ENCODE peak calls at places on chromosomes 12 and 14, in nine cellular contexts. F is left ventricle myocardium superior; X is NCI-H2029; L is T-helper 2 cell; O is stimulated activated CD8-positive, alpha-beta memory T cell treated with anti-CD3 and anti-CD28 coated beads, Interleukin-7, amount 100 ng/mL, for 48 hours; E is NCI-H2171; Y is activated naive CD4-positive, alpha-beta T cell treated with anti-CD3 and anti-CD28 coated beads, Interleukin-2, amount 50 U/mL, for 16 hours; W is amniotic stem cell; D is GM23248. N is an unnamed sample.
A peak's percentile ranks its signal among the peaks of the same experiment; 100 is the strongest.

GRCh38 chr14:105324080-105324778 is 9.7 kb downstream of the PACS2 start:
- DNase-seq in F (peak; percentile 82), X (no peak), L (no peak), O (no peak), E (no peak), Y (no peak), W (no peak), D (no peak), N (no peak)

GRCh38 chr12:70408004-70408790 is 42.1 kb downstream of the KCNMB4 start:
- DNase-seq in F (no peak), X (no peak), L (no peak), O (no peak), E (no peak), Y (no peak), W (no peak), D (no peak), N (no peak)

GRCh38 chr12:120183211-120183631 is 11.3 kb downstream of the GCN1 start:
- DNase-seq in F (no peak), X (no peak), L (no peak), O (no peak), E (no peak), Y (no peak), W (no peak), D (peak; percentile 40), N (no peak)

GRCh38 chr14:31880935-31881334 is 196.2 kb upstream of the ARHGAP5 start:
- DNase-seq in F (no peak), X (no peak), L (no peak), O (no peak), E (no peak), Y (no peak), W (peak; percentile 56), D (peak; percentile 96), N (no peak)

GRCh38 chr12:65123435-65124063 is 2.4 kb upstream of the WIF1 start:
- DNase-seq in F (no peak), X (peak; percentile 50), L (no peak), O (no peak), E (peak; percentile 42), Y (no peak), W (peak; percentile 4), D (peak; percentile 71), N (no peak)

GRCh38 chr12:19491863-19492262 is 52.6 kb downstream of the AEBP2 start:
- DNase-seq in F (no peak), X (no peak), L (no peak), O (no peak), E (no peak), Y (no peak), W (no peak), D (peak; percentile 9), N (no peak)

GRCh38 chr14:53968756-53969155 is 12.1 kb upstream of the BMP4 start:
- DNase-seq in F (no peak), X (no peak), L (no peak), O (no peak), E (no peak), Y (no peak), W (no peak), D (no peak), N (no peak)

GRCh38 chr12:54034784-54035310 is 2.0 kb downstream of the HOXC5 start:
- DNase-seq in F (no peak), X (no peak), L (no peak), O (no peak), E (no peak), Y (no peak), W (no peak), D (peak; percentile 3), N (no peak)

GRCh38 chr12:121003650-121004049 is 12.6 kb downstream of the C12orf43 start:
- DNase-seq in F (no peak), X (no peak), L (no peak), O (no peak), E (no peak), Y (no peak), W (no peak), D (no peak), N (no peak)

GRCh38 chr12:119258149-119258548 is 76.4 kb upstream of the CCDC60 start:
- DNase-seq in F (no peak), X (peak; percentile 80), L (no peak), O (no peak), E (peak; percentile 56), Y (no peak), W (no peak), D (no peak), N (no peak)

GRCh38 chr14:33081259-33081658 is 142.6 kb downstream of the NPAS3 start:
- DNase-seq in F (no peak), X (peak; percentile 94), L (no peak), O (no peak), E (no peak), Y (no peak), W (no peak), D (no peak), N (no peak)

GRCh38 chr12:65696227-65696626 is 128.1 kb upstream of the HMGA2 start:
- DNase-seq in F (no peak), X (no peak), L (no peak), O (no peak), E (no peak), Y (no peak), W (no peak), D (peak; percentile 33), N (no peak)

GRCh38 chr14:59997496-59997895 is 77.6 kb downstream of the LRRC9 start:
- DNase-seq in F (no peak), X (peak; percentile 71), L (no peak), O (no peak), E (peak; percentile 38), Y (no peak), W (no peak), D (no peak), N (no peak)

GRCh38 chr12:7259060-7259459 is 44.8 kb upstream of the ACSM4 start:
- DNase-seq in F (no peak), X (no peak), L (no peak), O (no peak), E (no peak), Y (no peak), W (no peak), D (no peak), N (no peak)

GRCh38 chr12:153080-153746 is 60.7 kb downstream of the SLC6A12 start:
- DNase-seq in F (peak; percentile 75), X (peak; percentile 61), L (no peak), O (peak; percentile 51), E (peak; percentile 82), Y (peak; percentile 56), W (no peak), D (peak; percentile 73), N (no peak)

GRCh38 chr14:33332497-33332896 is 393.8 kb downstream of the NPAS3 start:
- DNase-seq in F (no peak), X (peak; percentile 31), L (no peak), O (no peak), E (no peak), Y (no peak), W (no peak), D (no peak), N (no peak)

GRCh38 chr12:88242161-88242925 is 100.2 kb downstream of the TMTC3 start:
- DNase-seq in F (no peak), X (no peak), L (no peak), O (peak; percentile 9), E (no peak), Y (no peak), W (peak; percentile 80), D (peak; percentile 96), N (no peak)

GRCh38 chr14:100739306-100739705 is 12.6 kb downstream of the DLK1 start:
- DNase-seq in F (no peak), X (no peak), L (no peak), O (no peak), E (no peak), Y (no peak), W (no peak), D (no peak), N (peak; percentile 56)

GRCh38 chr14:100293497-100294212 is 12.6 kb downstream of the SLC25A29 start:
- DNase-seq in F (peak; percentile 22), X (no peak), L (no peak), O (no peak), E (no peak), Y (no peak), W (no peak), D (no peak), N (peak; percentile 24)

GRCh38 chr12:75884465-75884985 is 147.1 kb downstream of the PHLDA1 start:
- DNase-seq in F (no peak), X (no peak), L (no peak), O (no peak), E (no peak), Y (no peak), W (no peak), D (no peak), N (no peak)

N was measured in aorta.